ENCODE peak calls at places on chromosomes 12 and 14, in five cellular contexts. D, X, I, Q and O are unnamed samples. For H3K4me1, the result is how much of the 10 kb centered on the place peaks cover.

GRCh38 chr14:93011650-93012317 is 88.8 kb downstream of the CHGA start:
- DNase-seq in D (no peak), X (peak), I (peak), Q (no peak), O (peak)

GRCh38 chr12:71236133-71236660 is 78.4 kb upstream of the TSPAN8 start:
- DNase-seq in D (no peak), X (no peak), I (no peak), Q (peak), O (no peak)

GRCh38 chr12:49345840-49346658 is 639 bp upstream of the DNAJC22 start:
- DNase-seq in D (no peak), X (no peak), I (no peak), Q (peak), O (no peak)

GRCh38 chr14:50944647-50945413 is 547 bp upstream of the PYGL start:
- DNase-seq in D (no peak), X (peak), I (peak), Q (no peak), O (peak)

GRCh38 chr12:13350946-13351345 is 154.4 kb downstream of the EMP1 start:
- DNase-seq in D (no peak), X (no peak), I (no peak), Q (no peak), O (no peak)

GRCh38 chr12:81128930-81129554 is 51.2 kb downstream of the ACSS3 start:
- DNase-seq in D (peak), X (peak), I (peak), Q (peak), O (peak)

GRCh38 chr14:105888784-105889665 is 362.6 kb downstream of the TMEM121 start:
- DNase-seq in D (no peak), X (peak), I (peak), Q (no peak), O (no peak)

GRCh38 chr12:57740656-57741412 is 2.3 kb upstream of the AGAP2 start:
- DNase-seq in D (no peak), X (no peak), I (peak), Q (no peak), O (no peak)

GRCh38 chr14:55599250-55599879 is 19.4 kb downstream of the KTN1 start:
- DNase-seq in D (no peak), X (peak), I (peak), Q (no peak), O (peak)

GRCh38 chr14:37583358-37584210 is 11.5 kb downstream of the FOXA1 start:
- DNase-seq in D (no peak), X (no peak), I (peak), Q (no peak), O (no peak)

GRCh38 chr12:94500831-94501567 is 41.3 kb upstream of the CEP83 start:
- DNase-seq in D (no peak), X (no peak), I (no peak), Q (no peak), O (no peak)

GRCh38 chr12:132615579-132616066 is 3.0 kb upstream of the P2RX2 start:
- DNase-seq in D (no peak), X (no peak), I (no peak), Q (no peak), O (no peak)

GRCh38 chr12:79635676-79636075 is 55.1 kb downstream of the PAWR start:
- DNase-seq in D (no peak), X (no peak), I (no peak), Q (no peak), O (no peak)

GRCh38 chr12:47717443-47718193 is 7.7 kb downstream of the ENDOU start:
- DNase-seq in D (peak), X (peak), I (peak), Q (peak), O (peak)

GRCh38 chr12:131896811-131897270 is 2.4 kb downstream of the ULK1 start:
- DNase-seq in D (no peak), X (no peak), I (no peak), Q (peak), O (no peak)

GRCh38 chr12:3075315-3075714 is 1.9 kb upstream of the TSPAN9 start:
- DNase-seq in D (no peak), X (no peak), I (peak), Q (no peak), O (no peak)

GRCh38 chr12:88552672-88553079 is 27.6 kb downstream of the KITLG start:
- DNase-seq in D (no peak), X (no peak), I (no peak), Q (no peak), O (no peak)

GRCh38 chr14:26867171-26867757 is 269.4 kb upstream of the NOVA1 start:
- DNase-seq in D (peak), X (no peak), I (no peak), Q (no peak), O (no peak)

GRCh38 chr12:49334681-49335080 is 2.3 kb downstream of the C1QL4 start:
- DNase-seq in D (no peak), X (no peak), I (no peak), Q (no peak), O (no peak)

GRCh38 chr12:8780389-8780788 is 42.0 kb upstream of the A2ML1 start:
- DNase-seq in D (peak), X (no peak), I (no peak), Q (peak), O (no peak)

GRCh38 chr12:57475271-57476161 is 4.2 kb downstream of the ARHGAP9 start:
- DNase-seq in D (peak), X (peak), I (no peak), Q (peak), O (peak)

GRCh38 chr12:130026608-130027176 is 122.9 kb upstream of the TMEM132D start:
- DNase-seq in D (peak), X (peak), I (peak), Q (peak), O (peak)

GRCh38 chr12:58007875-58008274 is 66.5 kb downstream of the ATP23 start:
- DNase-seq in D (no peak), X (no peak), I (no peak), Q (no peak), O (no peak)

GRCh38 chr12:116804051-116804450 is 65.9 kb downstream of the RNFT2 start:
- DNase-seq in D (no peak), X (no peak), I (no peak), Q (no peak), O (no peak)

GRCh38 chr14:90818715-90819114 is 2.5 kb upstream of the TTC7B start:
- DNase-seq in D (no peak), X (no peak), I (no peak), Q (no peak), O (no peak)

GRCh38 chr12:126726481-126727217 is 1540.3 kb upstream of the TMEM132C start:
- DNase-seq in D (peak), X (no peak), I (no peak), Q (peak), O (no peak)

GRCh38 chr12:76268267-76268666 is 79.9 kb downstream of the BBS10 start:
- DNase-seq in D (no peak), X (no peak), I (no peak), Q (no peak), O (no peak)

GRCh38 chr12:11822071-11822818 is 172.8 kb downstream of the ETV6 start:
- DNase-seq in D (no peak), X (peak), I (peak), Q (no peak), O (no peak)

GRCh38 chr12:106118-106561 is 39.6 kb downstream of the IQSEC3 start:
- DNase-seq in D (no peak), X (no peak), I (peak), Q (no peak), O (no peak)

GRCh38 chr12:109446-109845 is 42.9 kb downstream of the IQSEC3 start:
- DNase-seq in D (no peak), X (no peak), I (no peak), Q (no peak), O (no peak)

GRCh38 chr12:109872-110271 is 43.3 kb downstream of the IQSEC3 start:
- DNase-seq in D (peak), X (no peak), I (no peak), Q (no peak), O (no peak)

GRCh38 chr12:105696-106095 is 39.1 kb downstream of the IQSEC3 start:
- DNase-seq in D (no peak), X (no peak), I (no peak), Q (no peak), O (no peak)

GRCh38 chr12:108594-108993 is 42.0 kb downstream of the IQSEC3 start:
- DNase-seq in D (peak), X (peak), I (peak), Q (peak), O (peak)
- H3K4me1 ChIP-seq in D (under half), X (under half), I (under half), Q (under half), O (under half)

DNA sequence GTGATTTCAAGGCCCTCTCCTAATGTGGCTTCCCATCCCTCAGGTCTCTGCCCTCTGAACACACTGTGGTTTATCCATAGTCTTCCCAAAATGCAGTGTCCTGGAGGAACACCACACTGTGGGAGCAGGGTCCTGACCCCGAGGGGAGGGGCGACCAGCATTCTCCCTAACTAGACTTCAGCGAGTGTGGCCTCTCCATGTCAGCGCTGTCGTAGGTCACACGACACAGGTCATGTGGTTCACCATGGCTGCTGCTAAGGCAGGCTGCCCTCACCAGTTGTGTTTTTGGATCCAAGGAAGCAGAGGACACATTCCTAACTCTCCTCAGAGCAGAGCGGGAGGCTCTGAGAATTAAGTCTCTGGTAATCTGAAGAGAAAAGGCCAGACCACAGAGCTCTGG is 50.5 kb downstream of the SSH1 start:
- DNase-seq in D (no peak), X (no peak), I (no peak), Q (no peak), O (no peak)
- H3K4me1 ChIP-seq in D (under half), X (under half), I (under half), Q (under half), O (under half)

GRCh38 chr14:68396411-68396930 is 396.4 kb downstream of the ZFP36L1 start:
- DNase-seq in D (no peak), X (peak), I (no peak), Q (no peak), O (no peak)

GRCh38 chr14:68394113-68394718 is 398.7 kb downstream of the ZFP36L1 start:
- DNase-seq in D (no peak), X (no peak), I (no peak), Q (no peak), O (no peak)

GRCh38 chr14:68394719-68395117 is 398.1 kb downstream of the ZFP36L1 start:
- DNase-seq in D (no peak), X (no peak), I (no peak), Q (no peak), O (no peak)

GRCh38 chr14:68397371-68397779 is 395.5 kb downstream of the ZFP36L1 start:
- DNase-seq in D (no peak), X (peak), I (peak), Q (no peak), O (no peak)

DNA sequence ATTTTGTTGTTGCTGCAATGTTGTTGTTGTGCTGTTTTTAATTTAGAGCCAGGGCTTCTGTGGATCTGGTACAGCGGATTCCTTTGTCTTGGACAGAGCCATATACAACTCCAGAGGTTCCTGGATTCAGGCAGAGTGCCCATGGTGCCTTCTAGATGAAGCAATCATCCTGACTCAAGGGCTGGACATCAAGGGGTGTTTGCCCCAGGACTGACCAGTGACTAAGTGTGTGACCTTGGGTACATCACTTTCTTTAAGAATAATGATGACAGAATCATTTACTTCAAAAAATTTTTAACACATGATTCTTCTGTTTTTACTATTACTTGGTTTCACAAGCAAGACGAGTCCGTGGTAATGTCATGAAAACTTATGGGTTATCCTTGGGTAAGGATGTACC is 397.3 kb downstream of the ZFP36L1 start:
- DNase-seq in D (no peak), X (peak), I (no peak), Q (no peak), O (no peak)
- H3K4me1 ChIP-seq in D (half or more), X (under half), I (under half), Q (under half), O (under half)

DNA sequence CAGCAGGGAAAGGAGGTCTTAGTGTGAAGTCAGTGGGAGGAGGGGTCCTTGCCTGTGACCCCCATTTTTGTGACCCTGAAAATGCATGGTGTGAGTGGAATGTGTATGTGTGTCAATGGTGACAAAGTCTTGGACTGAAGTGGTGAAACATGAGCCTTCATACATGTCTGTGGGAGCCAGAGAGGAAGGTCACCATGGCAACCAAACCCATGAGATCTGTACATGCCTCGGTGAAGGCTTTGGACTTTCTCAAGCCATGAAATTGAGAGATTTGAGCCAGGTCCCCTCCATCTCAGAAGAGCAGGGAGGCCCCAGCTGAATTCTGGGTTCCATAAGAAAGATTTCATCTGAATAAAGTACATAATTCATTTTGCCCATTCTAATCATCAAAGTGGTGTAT is 108.8 kb downstream of the TTC8 start:
- DNase-seq in D (no peak), X (no peak), I (no peak), Q (no peak), O (no peak)
- H3K4me1 ChIP-seq in D (under half), X (under half), I (under half), Q (under half), O (under half)

GRCh38 chr14:69287096-69287991 is 27.4 kb downstream of the GALNT16 start:
- DNase-seq in D (no peak), X (peak), I (no peak), Q (peak), O (peak)
- H3K4me1 ChIP-seq in D (under half), X (under half), I (under half), Q (under half), O (under half)

GRCh38 chr12:118060301-118061010 is 523 bp downstream of the WSB2 start:
- DNase-seq in D (no peak), X (peak), I (peak), Q (no peak), O (peak)

GRCh38 chr12:118059645-118060275 is 1.2 kb downstream of the WSB2 start:
- DNase-seq in D (peak), X (no peak), I (no peak), Q (no peak), O (no peak)

GRCh38 chr12:118061876-118062791 is 1.2 kb upstream of the WSB2 start:
- DNase-seq in D (peak), X (peak), I (peak), Q (peak), O (no peak)

GRCh38 chr12:118058881-118059644 is 1.9 kb downstream of the WSB2 start:
- DNase-seq in D (no peak), X (no peak), I (no peak), Q (no peak), O (no peak)

GRCh38 chr12:118061011-118061875 is at the start of gene WSB2:
- DNase-seq in D (peak), X (peak), I (peak), Q (peak), O (peak)
- H3K4me1 ChIP-seq in D (under half), X (under half), I (under half), Q (under half), O (under half)